ENCODE peak calls at places on chromosomes 12 and 14, in four cellular contexts. D is ovary, U is body of pancreas, A is nephron progenitor cell. J is an unnamed sample.

GRCh38 chr12:92629349-92630065 is 73.3 kb upstream of the PLEKHG7 start:
- DNase-seq in D (no peak), U (no peak), A (no peak), J (no peak)

GRCh38 chr12:131281016-131281415 is 327.3 kb downstream of the ADGRD1 start:
- DNase-seq in A (no peak), U (no peak), D (peak), J (no peak)

GRCh38 chr12:57134949-57135348 is 6.7 kb downstream of the LRP1 start:
- DNase-seq in A (no peak), D (no peak), U (no peak), J (no peak)

GRCh38 chr14:87088588-87088987 is 904.4 kb downstream of the GALC start:
- DNase-seq in U (no peak), A (no peak), D (no peak), J (no peak)

GRCh38 chr14:67514650-67515385 is 18.3 kb upstream of the PLEKHH1 start:
- DNase-seq in A (peak), U (peak), D (peak), J (peak)

GRCh38 chr12:22626429-22626828 is 1.5 kb downstream of the ETNK1 start:
- DNase-seq in U (peak), A (no peak), D (no peak), J (peak)

GRCh38 chr12:130628304-130628703 is 87.8 kb downstream of the RIMBP2 start:
- DNase-seq in D (no peak), A (no peak), U (no peak), J (no peak)

GRCh38 chr14:31426663-31427062 is 6.3 kb upstream of the HEATR5A start:
- DNase-seq in D (no peak), U (no peak), A (no peak), J (no peak)

GRCh38 chr12:60231301-60231700 is 635.5 kb downstream of the SLC16A7 start:
- DNase-seq in U (no peak), D (no peak), A (no peak), J (no peak)

GRCh38 chr14:99566390-99567354 is 37.3 kb downstream of the CCDC85C start:
- DNase-seq in A (no peak), D (no peak), U (no peak), J (no peak)

GRCh38 chr12:129080821-129081220 is 227.5 kb downstream of the GLT1D1 start:
- DNase-seq in D (no peak), A (no peak), U (no peak), J (no peak)

GRCh38 chr14:85532981-85533820 is 3.3 kb downstream of the FLRT2 start:
- DNase-seq in U (peak), D (peak), A (peak), J (peak)

GRCh38 chr12:57735952-57736742 is 2.4 kb downstream of the AGAP2 start:
- DNase-seq in U (no peak), D (peak), A (peak), J (no peak)

GRCh38 chr12:54286042-54286931 is 5.8 kb downstream of the HNRNPA1 start:
- DNase-seq in U (no peak), A (no peak), D (no peak), J (no peak)

GRCh38 chr12:32261638-32262037 is 137.7 kb upstream of the FGD4 start:
- DNase-seq in A (no peak), U (no peak), D (no peak), J (no peak)

GRCh38 chr14:44820230-44820964 is 141.3 kb downstream of the KLHL28 start:
- DNase-seq in A (peak), D (no peak), U (no peak), J (no peak)

GRCh38 chr14:80584638-80585505 is 356.7 kb downstream of the CEP128 start:
- DNase-seq in U (no peak), A (no peak), D (no peak), J (no peak)

GRCh38 chr14:52025952-52026510 is 36.7 kb downstream of the RTRAF start:
- DNase-seq in D (no peak), U (no peak), A (no peak), J (no peak)

GRCh38 chr12:117850048-117850447 is 118.7 kb downstream of the KSR2 start:
- DNase-seq in A (peak), U (peak), D (no peak), J (peak)

GRCh38 chr14:22668417-22668816 is 24.3 kb upstream of the OR6J1 start:
- DNase-seq in U (no peak), D (no peak), A (no peak), J (no peak)

GRCh38 chr12:111841236-111841749 is 735 bp upstream of the MAPKAPK5 start:
- DNase-seq in U (no peak), A (no peak), D (no peak), J (peak)

GRCh38 chr12:54858562-54858961 is 4.2 kb downstream of the MUCL1 start:
- DNase-seq in D (no peak), U (no peak), A (no peak), J (no peak)

GRCh38 chr14:77037338-77037782 is 8.9 kb upstream of the IRF2BPL start:
- DNase-seq in U (no peak), D (no peak), A (no peak), J (no peak)

GRCh38 chr14:96928779-96929380 is 131.7 kb downstream of the VRK1 start:
- DNase-seq in U (no peak), D (no peak), A (no peak), J (no peak)

GRCh38 chr12:97567619-97568110 is 105.1 kb downstream of the RMST start:
- DNase-seq in A (no peak), D (no peak), U (no peak), J (no peak)

GRCh38 chr12:5376591-5377207 is 55.2 kb upstream of the NTF3 start:
- DNase-seq in D (no peak), U (no peak), A (no peak), J (no peak)

GRCh38 chr12:21677622-21678277 is 20.1 kb upstream of the LDHB start:
- DNase-seq in D (no peak), A (no peak), U (no peak), J (no peak)

GRCh38 chr12:123721245-123721644 is 9.1 kb downstream of the ATP6V0A2 start:
- DNase-seq in D (no peak), U (no peak), A (no peak), J (no peak)

GRCh38 chr12:68887641-68888040 is 45.3 kb downstream of the CPM start:
- DNase-seq in U (no peak), A (no peak), D (no peak), J (no peak)

GRCh38 chr12:50190859-50191258 is 23.7 kb upstream of the CERS5 start:
- DNase-seq in D (no peak), A (no peak), U (no peak), J (no peak)
- TF ChIP-seq CTCF in D (no peak), A (no peak), U (no peak), J (no peak)

DNA sequence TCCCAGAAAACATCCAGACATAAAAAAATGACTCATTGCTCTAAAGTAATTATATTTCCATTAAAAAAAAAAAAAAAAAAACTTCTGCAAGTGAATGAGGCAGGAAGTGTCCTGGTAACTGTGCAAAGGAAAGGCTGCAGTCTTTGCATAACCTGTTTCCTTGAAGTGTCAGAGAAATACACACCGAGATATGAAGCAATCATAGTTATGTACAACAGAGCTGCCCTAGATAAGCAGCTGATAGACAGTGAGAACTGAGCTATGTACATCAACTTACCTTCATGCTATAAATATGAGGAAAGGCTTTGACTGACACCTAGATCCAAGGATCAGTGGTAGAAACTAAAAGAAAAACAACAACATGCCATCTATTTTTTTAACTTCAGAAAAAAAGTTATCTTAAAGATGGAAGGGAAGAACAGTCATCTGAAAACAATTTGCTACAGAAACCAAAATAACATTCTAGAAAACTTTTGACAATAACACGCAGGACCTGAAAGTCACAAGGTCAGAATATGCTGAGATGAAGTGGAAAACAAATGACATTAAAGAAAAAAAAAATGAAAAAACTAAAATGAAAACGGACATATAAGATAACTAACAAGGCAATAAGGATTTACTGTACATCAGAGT is 263.2 kb downstream of the SEC23A start:
- DNase-seq in A (no peak), U (no peak), D (no peak), J (no peak)
- TF ChIP-seq CTCF in A (no peak), U (no peak), D (no peak), J (no peak)

GRCh38 chr14:75518625-75519024 is 3.6 kb upstream of the BATF start:
- DNase-seq in D (no peak), U (no peak), A (no peak), J (peak)
- TF ChIP-seq CTCF in D (no peak), U (no peak), A (peak), J (peak)

GRCh38 chr12:13024151-13024946 is 19.8 kb upstream of the FAM234B start:
- DNase-seq in A (no peak), U (peak), D (no peak), J (no peak)
- TF ChIP-seq CTCF in A (no peak), U (no peak), D (no peak), J (peak)

GRCh38 chr14:101830271-101830670 is 68.8 kb downstream of the PPP2R5C start:
- DNase-seq in D (no peak), U (no peak), A (no peak), J (no peak)
- TF ChIP-seq CTCF in D (no peak), U (no peak), A (no peak), J (no peak)

DNA sequence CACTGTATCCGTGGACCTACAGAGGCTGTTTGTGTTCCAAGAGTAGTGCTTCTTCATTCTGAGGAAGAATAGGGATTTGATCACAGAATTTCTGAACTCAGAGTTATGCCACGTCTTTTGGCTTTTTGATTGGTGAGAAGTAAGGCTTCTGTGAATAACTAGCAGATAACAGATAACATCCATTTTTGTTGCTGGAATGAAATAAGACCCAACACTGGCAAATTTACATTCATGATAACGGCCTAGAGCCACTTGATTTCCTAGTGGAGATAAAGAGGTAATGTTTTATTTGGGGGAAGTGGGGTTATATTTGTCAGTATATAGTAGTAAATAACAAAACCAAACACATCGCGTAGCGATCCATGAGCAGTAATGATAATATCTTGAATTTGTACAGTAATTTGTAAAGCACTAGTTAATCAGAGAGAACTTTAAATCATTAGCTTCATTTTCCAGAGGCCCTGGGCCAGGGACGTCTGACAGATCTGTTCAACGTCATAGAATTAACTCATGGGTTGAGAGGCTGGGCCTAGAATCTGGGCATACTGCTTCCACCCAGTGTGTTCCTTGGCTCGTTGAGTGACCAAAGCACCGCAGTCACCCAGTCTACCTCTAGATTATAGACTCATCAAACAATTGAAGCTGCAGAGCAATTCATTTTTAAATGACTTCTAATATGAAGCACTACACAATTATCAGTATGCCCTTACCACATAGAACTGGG is 79.6 kb downstream of the HMGA2 start:
- DNase-seq in A (no peak), D (no peak), U (no peak), J (no peak)
- TF ChIP-seq CTCF in A (no peak), D (no peak), U (no peak), J (no peak)

DNA sequence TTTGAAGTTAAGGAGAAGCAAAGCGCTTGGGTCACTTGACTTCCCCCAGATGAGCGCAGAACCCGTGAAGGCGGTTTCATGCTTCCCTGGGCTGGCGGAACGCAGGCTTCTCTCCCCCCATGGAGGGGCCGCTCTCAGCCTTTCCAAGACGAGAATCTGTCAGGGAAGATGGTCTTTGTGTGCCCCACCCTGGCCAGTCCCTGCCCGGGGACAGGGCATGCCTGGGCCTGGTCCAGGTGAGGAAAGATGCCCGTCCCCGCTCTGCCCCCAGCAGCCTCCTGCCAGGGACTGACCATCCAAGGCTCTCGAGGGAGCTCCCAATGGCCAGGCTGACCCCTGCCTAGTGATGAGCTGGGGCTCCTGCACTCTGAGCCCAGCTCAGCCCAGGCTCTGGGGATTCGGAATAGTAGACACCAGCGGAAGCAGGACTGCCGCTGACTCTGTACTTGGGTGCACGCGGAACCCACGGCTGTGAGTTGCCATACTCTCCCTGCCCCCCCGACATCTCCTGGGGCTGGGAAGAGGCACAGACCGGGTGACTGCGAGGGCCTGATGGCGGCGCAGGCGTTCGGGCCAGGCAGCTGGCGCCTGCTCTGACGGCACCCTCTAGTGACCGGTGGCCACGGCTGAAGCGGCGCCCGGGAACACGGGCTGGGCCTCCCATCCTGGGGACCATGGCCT is 142.2 kb upstream of the FKBP4 start:
- DNase-seq in D (no peak), A (no peak), U (no peak), J (no peak)
- TF ChIP-seq CTCF in D (no peak), A (no peak), U (no peak), J (no peak)

J was measured in GM13976.